ENCODE peak calls at places on chromosome 14, in six cellular contexts. Z is GM23338, B is GM12892, S is HCT116, Y is breast epithelium, U is K562. E is an unnamed sample.
A peak's percentile ranks its signal among the peaks of the same experiment; 100 is the strongest.

GRCh38 chr14:91310620-91311283 is 66.2 kb upstream of the GPR68 start:
- DNase-seq in U (no peak), Z (no peak), Y (no peak), S (no peak), B (no peak), E (no peak)

GRCh38 chr14:91138511-91139359 is 24.9 kb downstream of the DGLUCY start:
- DNase-seq in B (no peak), U (peak; percentile 73), S (no peak), Z (peak; percentile 80), Y (no peak), E (no peak)

GRCh38 chr14:36300337-36300736 is 20.1 kb downstream of the MBIP start:
- DNase-seq in S (no peak), B (no peak), U (no peak), Z (no peak), Y (no peak), E (no peak)

GRCh38 chr14:65840786-65841185 is 428.3 kb downstream of the FUT8 start:
- DNase-seq in B (no peak), U (no peak), Y (no peak), S (no peak), Z (no peak), E (no peak)

GRCh38 chr14:44170099-44170498 is 337.0 kb downstream of the FSCB start:
- DNase-seq in U (no peak), Y (no peak), B (no peak), S (no peak), Z (no peak), E (no peak)

GRCh38 chr14:29663281-29663801 is 264.3 kb downstream of the PRKD1 start:
- DNase-seq in S (no peak), Z (peak; percentile 74), U (no peak), Y (no peak), B (no peak), E (no peak)

GRCh38 chr14:78530078-78530477 is 359.9 kb downstream of the NRXN3 start:
- DNase-seq in Z (peak; percentile 78), B (no peak), Y (no peak), S (no peak), U (peak; percentile 44), E (no peak)

GRCh38 chr14:100911665-100912316 is 8.3 kb upstream of the RTL1 start:
- DNase-seq in S (no peak), U (no peak), Z (no peak), Y (no peak), B (no peak), E (no peak)

DNA sequence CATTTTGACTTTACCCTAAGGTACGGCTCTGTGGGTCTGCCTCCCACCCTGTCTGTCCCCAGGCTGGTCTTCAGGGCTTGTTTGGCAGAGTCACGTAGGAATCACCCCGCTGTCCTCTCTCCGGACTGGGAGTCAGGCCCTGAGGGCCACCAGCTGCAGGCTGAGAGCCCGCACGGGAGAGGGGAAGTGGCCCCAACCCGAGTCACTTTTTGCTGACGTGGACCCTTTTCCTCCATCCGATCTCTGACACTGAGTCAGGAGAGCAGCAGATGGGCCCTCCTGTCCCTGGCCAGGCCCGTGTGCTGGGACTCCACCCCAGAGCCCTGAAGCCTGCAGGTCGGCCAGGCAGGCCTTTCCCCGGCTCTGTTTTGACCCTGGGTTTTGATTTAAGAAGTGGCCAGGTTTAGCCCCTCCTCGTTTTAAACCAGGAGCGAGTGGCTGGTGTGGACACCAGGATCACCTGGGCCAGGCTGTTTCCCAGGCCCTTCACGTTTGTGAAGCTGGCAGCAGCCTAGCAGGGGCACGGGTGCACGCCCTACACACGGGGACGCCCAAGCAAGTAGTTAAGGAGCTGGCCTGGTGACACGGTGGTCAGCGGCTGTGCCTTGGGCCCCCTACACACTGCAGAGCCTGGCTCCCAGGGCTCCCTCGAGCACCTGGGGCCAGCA is 12.5 kb upstream of the TEX22 start:
- DNase-seq in B (no peak), Z (no peak), U (no peak), Y (no peak), S (no peak), E (peak; percentile 74)
- TF ChIP-seq POLR2AphosphoS5 in B (no peak), Z (no peak), U (no peak), Y (no peak), S (no peak), E (no peak)

DNA sequence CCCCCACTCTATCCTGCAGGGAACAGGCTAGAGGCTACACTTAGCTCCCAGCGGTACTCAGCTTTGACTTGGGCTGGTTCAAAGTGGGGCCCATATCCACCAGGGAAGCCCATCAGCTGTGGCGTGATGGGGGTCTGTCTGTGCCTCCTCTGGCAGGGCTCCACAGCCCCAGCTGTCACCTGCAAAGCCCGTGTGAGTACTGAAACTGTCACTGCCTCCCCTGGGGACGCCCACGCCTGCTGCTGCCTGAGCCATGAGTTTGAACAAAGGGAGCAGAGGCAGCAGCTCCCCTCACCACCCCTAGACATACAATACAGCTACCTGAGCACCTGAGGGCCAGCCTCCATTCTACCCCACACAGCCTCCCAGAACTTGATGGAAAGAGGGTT is 5.0 kb downstream of the REM2 start:
- DNase-seq in U (peak; percentile 32), S (no peak), B (no peak), Z (no peak), Y (no peak), E (no peak)
- TF ChIP-seq POLR2AphosphoS5 in U (no peak), S (no peak), B (no peak), Z (no peak), Y (no peak), E (no peak)

GRCh38 chr14:94040796-94041195 is 14.7 kb downstream of the OTUB2 start:
- DNase-seq in Z (no peak), B (no peak), Y (no peak), S (no peak), U (no peak), E (no peak)
- TF ChIP-seq POLR2AphosphoS5 in Z (no peak), B (no peak), Y (no peak), S (no peak), U (no peak), E (no peak)

DNA sequence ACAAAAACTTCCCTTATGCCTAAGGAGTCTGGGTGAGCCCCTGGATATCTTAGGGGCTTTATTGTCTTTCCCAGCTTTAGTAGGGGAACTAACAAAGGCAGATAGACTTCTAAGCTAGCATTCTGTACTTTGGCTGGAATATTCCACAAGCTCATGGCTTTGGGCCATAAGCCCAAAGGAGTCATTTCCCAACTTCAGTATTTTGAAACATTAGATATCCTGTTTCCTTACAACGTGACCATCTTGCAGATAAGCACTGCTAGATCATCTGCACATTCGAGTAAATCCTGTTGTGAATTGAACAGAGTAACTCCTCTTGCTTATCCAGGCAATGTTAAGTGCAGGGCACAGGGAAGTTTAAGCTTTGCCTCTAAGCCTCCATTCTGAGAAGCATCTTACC is 70.6 kb upstream of the ACTN1 start:
- DNase-seq in Z (no peak), Y (no peak), B (no peak), S (no peak), U (no peak), E (no peak)
- TF ChIP-seq POLR2AphosphoS5 in Z (no peak), Y (peak; percentile 44), B (no peak), S (no peak), U (no peak), E (peak; percentile 38)

DNA sequence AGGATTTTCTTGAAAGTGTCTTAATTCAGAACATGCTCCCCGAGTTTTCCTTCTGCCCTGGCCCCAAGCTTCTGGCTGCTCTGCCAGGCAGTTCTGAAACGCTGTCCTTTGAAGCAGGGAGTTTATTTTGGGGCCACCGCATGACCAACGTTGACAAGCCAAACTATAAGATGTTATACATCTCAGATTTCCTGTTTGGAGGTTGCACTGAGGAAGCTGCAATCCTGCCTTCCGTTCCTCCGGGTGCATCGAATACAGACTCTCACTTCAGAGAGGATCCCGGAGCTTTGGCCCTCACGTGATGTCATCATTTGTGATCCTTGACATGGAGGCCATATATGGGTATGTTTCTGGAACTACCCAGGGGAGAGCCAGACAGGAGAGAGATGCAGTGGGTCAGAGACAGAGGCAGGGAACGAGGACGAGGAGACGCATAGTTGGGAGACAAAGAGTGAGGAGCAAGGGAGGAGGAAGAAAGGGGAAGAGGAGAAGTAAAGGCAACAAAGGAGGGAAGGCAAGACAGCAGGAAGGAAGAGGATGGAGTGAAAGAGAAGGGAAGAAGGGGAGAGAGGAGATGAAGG is at the start of gene ASB2:
- DNase-seq in Y (peak; percentile 35), Z (no peak), B (no peak), U (no peak), S (no peak), E (no peak)
- TF ChIP-seq POLR2AphosphoS5 in Y (no peak), Z (no peak), B (no peak), U (no peak), S (no peak), E (no peak)

GRCh38 chr14:94655169-94655710 is 43.0 kb downstream of the SERPINA3 start:
- DNase-seq in B (no peak), Y (no peak), U (no peak), S (no peak), Z (no peak), E (no peak)
- TF ChIP-seq POLR2AphosphoS5 in B (no peak), Y (no peak), U (no peak), S (no peak), Z (no peak), E (no peak)

DNA sequence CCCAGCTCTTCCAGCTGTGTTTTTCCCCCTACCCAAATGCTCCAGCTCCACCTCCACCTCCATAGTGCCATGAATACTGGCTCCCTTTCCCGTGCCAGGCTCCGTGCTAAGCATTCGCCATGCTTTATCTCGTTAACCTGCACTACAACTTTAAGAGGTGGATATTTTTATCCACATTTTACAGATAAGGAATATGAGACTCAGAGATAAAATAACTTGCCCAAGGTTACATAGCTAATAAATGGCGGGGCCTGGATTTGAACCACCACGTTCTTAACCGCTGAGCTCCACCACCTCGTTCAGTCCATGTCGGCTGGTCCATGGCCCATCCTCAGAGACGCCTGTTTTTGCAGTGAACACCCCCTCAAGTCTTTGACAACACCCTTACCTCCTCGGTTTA is 115.0 kb downstream of the ZFP36L1 start:
- DNase-seq in S (no peak), U (no peak), B (no peak), Y (no peak), Z (no peak), E (no peak)
- TF ChIP-seq POLR2AphosphoS5 in S (no peak), U (no peak), B (no peak), Y (no peak), Z (no peak), E (no peak)

GRCh38 chr14:96254696-96255095 is 1.3 kb upstream of the BDKRB1 start:
- DNase-seq in B (no peak), S (no peak), Y (no peak), U (no peak), Z (no peak), E (no peak)
- TF ChIP-seq POLR2AphosphoS5 in B (no peak), S (no peak), Y (no peak), U (no peak), Z (no peak), E (no peak)

GRCh38 chr14:94691658-94692029 is 78.3 kb downstream of the GSC start:
- DNase-seq in Z (no peak), B (no peak), Y (no peak), U (no peak), S (no peak), E (no peak)
- TF ChIP-seq POLR2AphosphoS5 in Z (no peak), B (no peak), Y (no peak), U (no peak), S (no peak), E (no peak)